ENCODE peak calls at places on chromosomes 4 and X, in nine cellular contexts. S is stimulated activated CD8-positive, alpha-beta memory T cell treated with anti-CD3 and anti-CD28 coated beads, Interleukin-7, amount 100 ng/mL, for 4 hours; E is AG08395; G is activated T-cell treated with anti-CD3 and anti-CD28 coated beads for 1 hour; F is COR-L47; Q is mesendoderm; V is psoas muscle; L is activated B cell treated with CpG ODN at 0.5 μM for 24 hours; D is NCI-H2171 treated with DMSO at 0.1 percent for 48 hours. I is an unnamed sample.

GRCh38 chr4:80266267-80266901 is at the start of gene FGF5:
- DNase-seq in Q (peak; percentile 25), L (peak; percentile 24), D (peak; percentile 20), S (no peak), G (no peak), E (peak; percentile 92), F (peak; percentile 93), V (peak; percentile 54), I (peak; percentile 92)

GRCh38 chr4:648579-649292 is 23.4 kb downstream of the PDE6B start:
- DNase-seq in D (no peak), F (no peak), V (peak; percentile 40), E (no peak), L (no peak), S (no peak), Q (peak; percentile 22), G (no peak), I (no peak)

GRCh38 chr4:148108776-148109175 is 333.4 kb downstream of the NR3C2 start:
- DNase-seq in S (no peak), Q (no peak), L (no peak), G (no peak), V (no peak), E (no peak), F (no peak), D (no peak), I (no peak)

GRCh38 chr4:54882616-54883015 is 224.9 kb downstream of the KIT start:
- DNase-seq in V (no peak), Q (peak; percentile 14), S (no peak), E (no peak), D (no peak), G (no peak), L (no peak), F (no peak), I (no peak)

GRCh38 chr4:159048166-159048886 is 54.6 kb upstream of the RAPGEF2 start:
- DNase-seq in S (no peak), L (no peak), Q (peak; percentile 62), V (peak; percentile 67), G (no peak), F (peak; percentile 67), D (peak; percentile 3), E (peak; percentile 73), I (peak; percentile 74)

GRCh38 chrX:118655561-118656246 is 71.7 kb upstream of the IL13RA1 start:
- DNase-seq in F (no peak), V (no peak), D (no peak), L (no peak), Q (no peak), S (no peak), G (no peak), E (no peak), I (peak; percentile 57)

GRCh38 chrX:138858438-138858837 is 146.9 kb upstream of the FGF13 start:
- DNase-seq in L (no peak), D (no peak), V (no peak), E (peak; percentile 63), S (no peak), Q (peak; percentile 73), F (no peak), G (no peak), I (peak; percentile 88)

GRCh38 chr4:156242390-156242789 is 288.7 kb upstream of the CTSO start:
- DNase-seq in L (no peak), D (peak; percentile 5), Q (no peak), F (no peak), S (no peak), G (no peak), E (no peak), V (no peak), I (no peak)

GRCh38 chr4:4913628-4914027 is 54.2 kb downstream of the MSX1 start:
- DNase-seq in V (no peak), D (no peak), G (no peak), S (no peak), F (no peak), Q (no peak), L (no peak), E (no peak), I (no peak)

GRCh38 chr4:94791701-94792100 is 33.9 kb downstream of the BMPR1B start:
- DNase-seq in F (no peak), E (no peak), G (no peak), L (no peak), Q (no peak), D (no peak), S (no peak), V (no peak), I (no peak)

GRCh38 chr4:141352328-141352727 is 131.6 kb downstream of the ZNF330 start:
- DNase-seq in F (no peak), G (no peak), V (no peak), Q (no peak), S (no peak), E (no peak), L (no peak), D (no peak), I (no peak)

GRCh38 chr4:154467886-154468285 is 23.7 kb downstream of the DCHS2 start:
- DNase-seq in F (no peak), V (no peak), L (no peak), E (no peak), S (no peak), D (no peak), Q (no peak), G (no peak), I (peak; percentile 14)

GRCh38 chr4:143344774-143345173 is 8.1 kb downstream of the GAB1 start:
- DNase-seq in S (no peak), V (no peak), F (no peak), D (no peak), G (no peak), E (no peak), L (no peak), Q (no peak), I (no peak)

GRCh38 chr4:151325320-151326246 is at the start of gene SH3D19:
- DNase-seq in S (no peak), E (peak; percentile 58), F (no peak), G (no peak), D (no peak), V (peak; percentile 84), L (no peak), Q (peak; percentile 82), I (peak; percentile 59)

GRCh38 chr4:136121431-136121830 is 1410.9 kb downstream of the PCDH18 start:
- DNase-seq in G (no peak), Q (no peak), S (no peak), V (no peak), D (peak; percentile 59), L (no peak), E (no peak), F (no peak), I (no peak)

GRCh38 chr4:48698029-48698901 is 81.8 kb downstream of the FRYL start:
- DNase-seq in S (no peak), Q (peak; percentile 72), V (no peak), D (no peak), L (no peak), G (no peak), F (no peak), E (peak; percentile 53), I (peak; percentile 86)

GRCh38 chr4:4590496-4590895 is 48.6 kb upstream of the STX18 start:
- DNase-seq in V (no peak), S (no peak), F (no peak), E (peak; percentile 58), G (no peak), Q (no peak), L (no peak), D (no peak), I (peak; percentile 66)

GRCh38 chr4:189838821-189839497 is 101.7 kb upstream of the FRG1 start:
- DNase-seq in V (no peak), L (no peak), Q (no peak), E (peak; percentile 4), G (no peak), D (no peak), S (no peak), F (no peak), I (no peak)

GRCh38 chr4:75344915-75345314 is 169.3 kb downstream of the RCHY1 start:
- DNase-seq in V (no peak), E (no peak), L (no peak), F (no peak), G (no peak), S (no peak), D (no peak), Q (no peak), I (peak; percentile 8)

GRCh38 chr4:95255396-95256107 is 293.2 kb downstream of the UNC5C start:
- DNase-seq in E (peak; percentile 3), F (no peak), S (no peak), G (no peak), L (no peak), V (no peak), D (no peak), Q (no peak), I (peak; percentile 29)

GRCh38 chr4:4200624-4201023 is 26.1 kb downstream of the OTOP1 start:
- DNase-seq in V (no peak), D (no peak), Q (peak; percentile 54), S (no peak), E (no peak), F (no peak), L (no peak), G (no peak), I (no peak)

GRCh38 chr4:102684605-102685052 is 76.1 kb downstream of the MANBA start:
- DNase-seq in S (no peak), G (no peak), D (no peak), L (no peak), F (no peak), V (no peak), E (no peak), Q (no peak), I (peak; percentile 23)

GRCh38 chr4:26576171-26576829 is 7.6 kb upstream of the TBC1D19 start:
- DNase-seq in F (no peak), E (peak; percentile 41), L (no peak), G (no peak), V (no peak), S (no peak), D (no peak), Q (peak; percentile 21), I (peak; percentile 68)

GRCh38 chr4:21830272-21830671 is 118.3 kb downstream of the KCNIP4 start:
- DNase-seq in F (no peak), V (no peak), E (no peak), L (no peak), D (no peak), S (no peak), Q (no peak), G (no peak), I (no peak)

GRCh38 chr4:11259837-11260236 is 168.9 kb downstream of the HS3ST1 start:
- DNase-seq in S (no peak), L (no peak), V (no peak), F (no peak), G (no peak), Q (peak; percentile 41), E (no peak), D (peak; percentile 90), I (no peak)

GRCh38 chrX:118823263-118824172 is at the start of gene ZCCHC12:
- DNase-seq in Q (peak; percentile 92), G (peak; percentile 9), L (peak; percentile 32), S (peak; percentile 43), D (no peak), F (peak; percentile 82), V (peak; percentile 55), E (peak; percentile 49), I (no peak)

GRCh38 chr4:119080721-119081541 is 54.7 kb upstream of the MYOZ2 start:
- DNase-seq in F (no peak), Q (no peak), D (no peak), V (no peak), G (no peak), S (no peak), L (no peak), E (no peak), I (no peak)

GRCh38 chrX:11641368-11641767 is 24.4 kb downstream of the ARHGAP6 start:
- DNase-seq in Q (no peak), S (no peak), F (no peak), E (no peak), G (no peak), D (no peak), V (no peak), L (no peak), I (no peak)

GRCh38 chr4:95381843-95382580 is 166.8 kb downstream of the UNC5C start:
- DNase-seq in L (no peak), S (no peak), G (no peak), D (no peak), V (no peak), Q (peak; percentile 87), F (no peak), E (no peak), I (no peak)

GRCh38 chrX:87583679-87584078 is 66.1 kb downstream of the KLHL4 start:
- DNase-seq in L (no peak), S (no peak), E (no peak), D (no peak), F (no peak), V (no peak), G (no peak), Q (peak; percentile 62), I (no peak)

GRCh38 chr4:145181091-145181501 is 707 bp upstream of the OTUD4 start:
- DNase-seq in G (no peak), Q (no peak), L (no peak), F (no peak), V (no peak), D (no peak), E (no peak), S (no peak), I (no peak)